ENCODE peak calls at places on chromosomes 7 and 10, in seven cellular contexts. L is HepG2, Q is H1, Z is HCT116, G is K562, I is SK-N-SH, A is GM12878. Y is an unnamed sample.

GRCh38 chr10:20991526-20991925 is 94.4 kb upstream of the NEBL start:
- DNase-seq in L (peak), Q (no peak), Z (no peak), G (no peak), I (no peak), A (no peak), Y (no peak)

GRCh38 chr10:3740157-3740871 is 44.7 kb downstream of the KLF6 start:
- DNase-seq in L (peak), Q (no peak), Z (peak), G (no peak), I (no peak), A (no peak), Y (no peak)

GRCh38 chr10:60298408-60299389 is 91.0 kb downstream of the ANK3 start:
- DNase-seq in L (no peak), Q (no peak), Z (no peak), G (no peak), I (no peak), A (no peak), Y (no peak)

GRCh38 chr10:76396126-76396525 is 964.7 kb downstream of the LRMDA start:
- DNase-seq in L (no peak), Q (no peak), Z (no peak), G (no peak), I (no peak), A (no peak), Y (no peak)

GRCh38 chr10:7776777-7777176 is 11.0 kb downstream of the KIN start:
- DNase-seq in L (no peak), Q (no peak), Z (no peak), G (no peak), I (no peak), A (no peak), Y (no peak)

GRCh38 chr10:21399392-21400015 is 126.0 kb downstream of the SKIDA1 start:
- DNase-seq in L (peak), Q (no peak), Z (no peak), G (no peak), I (no peak), A (no peak), Y (peak)

GRCh38 chr7:81769891-81770818 is at the start of gene HGF:
- DNase-seq in L (no peak), Q (no peak), Z (no peak), G (no peak), I (peak), A (no peak), Y (peak)

GRCh38 chr10:88070080-88070880 is 206.9 kb downstream of the PTEN start:
- DNase-seq in L (no peak), Q (no peak), Z (no peak), G (no peak), I (no peak), A (peak), Y (no peak)

GRCh38 chr10:69661414-69662172 is 31.5 kb downstream of the FAM241B start:
- DNase-seq in L (no peak), Q (no peak), Z (no peak), G (no peak), I (no peak), A (no peak), Y (no peak)

GRCh38 chr7:152406491-152406890 is 29.3 kb downstream of the KMT2C start:
- DNase-seq in L (no peak), Q (no peak), Z (no peak), G (no peak), I (no peak), A (no peak), Y (no peak)

GRCh38 chr7:5445991-5446594 is 22.5 kb upstream of the TNRC18 start:
- DNase-seq in L (peak), Q (no peak), Z (no peak), G (no peak), I (peak), A (no peak), Y (no peak)

GRCh38 chr7:311131-311680 is 21.2 kb downstream of the FOXL3 start:
- DNase-seq in L (no peak), Q (no peak), Z (no peak), G (no peak), I (peak), A (no peak), Y (no peak)

GRCh38 chr10:110610308-110610774 is 33.8 kb upstream of the RBM20 start:
- DNase-seq in L (peak), Q (peak), Z (peak), G (peak), I (peak), A (peak), Y (peak)

GRCh38 chr10:32377458-32378370 is 30.8 kb upstream of the EPC1 start:
- DNase-seq in L (peak), Q (no peak), Z (peak), G (peak), I (peak), A (no peak), Y (peak)

GRCh38 chr10:100741386-100742066 is 3.9 kb upstream of the PAX2 start:
- DNase-seq in L (no peak), Q (no peak), Z (no peak), G (no peak), I (no peak), A (no peak), Y (no peak)

GRCh38 chr10:110762109-110762848 is 109.4 kb upstream of the PDCD4 start:
- DNase-seq in L (no peak), Q (no peak), Z (no peak), G (no peak), I (no peak), A (no peak), Y (no peak)

GRCh38 chr7:136030867-136031318 is 53.7 kb upstream of the MTPN start:
- DNase-seq in L (no peak), Q (no peak), Z (no peak), G (no peak), I (no peak), A (peak), Y (no peak)

GRCh38 chr10:50857579-50857978 is 27.8 kb downstream of the A1CF start:
- DNase-seq in L (no peak), Q (no peak), Z (no peak), G (no peak), I (no peak), A (no peak), Y (no peak)

GRCh38 chr7:134892002-134892693 is 94.2 kb upstream of the AGBL3 start:
- DNase-seq in L (peak), Q (no peak), Z (no peak), G (no peak), I (peak), A (no peak), Y (no peak)

GRCh38 chr7:143285454-143285756 is 647 bp downstream of the TMEM139 start:
- DNase-seq in L (peak), Q (no peak), Z (no peak), G (no peak), I (no peak), A (no peak), Y (peak)

GRCh38 chr10:65032867-65033769 is 1511.9 kb downstream of the REEP3 start:
- DNase-seq in L (peak), Q (no peak), Z (no peak), G (no peak), I (no peak), A (no peak), Y (peak)

GRCh38 chr10:84076540-84077195 is 62.6 kb upstream of the GHITM start:
- DNase-seq in L (peak), Q (no peak), Z (no peak), G (peak), I (no peak), A (no peak), Y (no peak)

GRCh38 chr7:5314864-5315263 is 32.1 kb downstream of the SLC29A4 start:
- DNase-seq in L (no peak), Q (no peak), Z (no peak), G (no peak), I (no peak), A (no peak), Y (no peak)

GRCh38 chr7:100407285-100408180 is 21.0 kb downstream of the ZCWPW1 start:
- DNase-seq in L (peak), Q (no peak), Z (peak), G (peak), I (peak), A (peak), Y (peak)

GRCh38 chr10:127921075-127921750 is 14.3 kb downstream of the PTPRE start:
- DNase-seq in L (no peak), Q (no peak), Z (no peak), G (no peak), I (no peak), A (no peak), Y (no peak)

GRCh38 chr7:39592586-39592985 is 26.4 kb downstream of the YAE1 start:
- DNase-seq in L (no peak), Q (no peak), Z (no peak), G (no peak), I (no peak), A (no peak), Y (no peak)

DNA sequence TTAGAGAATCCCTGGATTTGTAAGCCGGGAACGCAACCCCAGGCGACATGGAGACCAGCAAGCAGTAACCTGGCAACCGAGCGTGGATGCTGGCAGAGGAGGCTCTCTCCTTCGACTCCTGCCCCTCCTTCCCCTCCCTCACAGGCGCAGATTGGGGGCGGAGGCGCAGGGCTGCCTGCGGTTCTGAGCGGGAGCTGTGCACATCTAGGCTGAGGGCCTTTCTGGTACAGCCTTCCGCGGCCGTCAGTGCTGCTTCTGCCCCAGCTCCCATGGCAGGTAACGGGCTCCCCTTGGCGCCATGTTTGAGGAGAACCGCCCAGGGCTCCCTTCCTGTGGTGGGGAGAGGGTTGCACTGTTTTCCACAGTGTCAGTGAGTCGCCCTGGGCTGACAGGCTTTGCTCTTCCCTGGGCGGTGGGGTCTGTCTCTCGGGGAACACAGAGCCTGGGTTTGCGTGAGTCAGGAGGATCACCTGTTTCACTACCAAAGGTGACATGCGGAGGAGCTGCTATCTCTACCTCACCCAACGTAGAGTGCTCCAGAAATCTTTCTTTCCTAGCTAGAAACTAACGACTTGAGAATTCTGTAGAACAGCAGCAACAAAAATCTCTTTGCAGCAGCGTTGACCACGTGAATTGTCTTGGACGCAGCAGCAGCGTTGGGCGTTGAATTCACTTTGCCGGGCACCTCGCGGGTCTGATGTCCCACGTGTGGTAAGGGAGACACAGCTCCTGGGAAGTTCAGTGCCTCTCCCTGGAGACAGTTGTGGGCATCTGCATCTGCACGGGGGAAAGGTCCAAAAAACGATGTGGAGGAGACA is 154.8 kb upstream of the COBL start:
- DNase-seq in L (no peak), Q (no peak), Z (no peak), G (no peak), I (peak), A (no peak), Y (no peak)
- TF ChIP-seq JUND in L (no peak), Q (no peak), Z (no peak), G (no peak), I (no peak), A (no peak), Y (no peak)

GRCh38 chr10:63523015-63523414 is 1.8 kb downstream of the REEP3 start:
- DNase-seq in L (no peak), Q (no peak), Z (no peak), G (no peak), I (no peak), A (no peak), Y (no peak)

GRCh38 chr10:63520463-63521388 is 475 bp upstream of the REEP3 start:
- DNase-seq in L (peak), Q (no peak), Z (peak), G (peak), I (peak), A (no peak), Y (peak)

GRCh38 chr10:63525021-63525420 is 3.8 kb downstream of the REEP3 start:
- DNase-seq in L (no peak), Q (no peak), Z (no peak), G (no peak), I (no peak), A (no peak), Y (no peak)

GRCh38 chr10:63521389-63522128 is at the start of gene REEP3:
- DNase-seq in L (peak), Q (no peak), Z (no peak), G (peak), I (peak), A (no peak), Y (peak)

GRCh38 chr10:63522129-63522687 is 1.0 kb downstream of the REEP3 start:
- DNase-seq in L (no peak), Q (no peak), Z (no peak), G (peak), I (peak), A (no peak), Y (no peak)
- TF ChIP-seq JUND in L (no peak), Q (no peak), Z (no peak), G (no peak), I (no peak), A (no peak), Y (no peak)

DNA sequence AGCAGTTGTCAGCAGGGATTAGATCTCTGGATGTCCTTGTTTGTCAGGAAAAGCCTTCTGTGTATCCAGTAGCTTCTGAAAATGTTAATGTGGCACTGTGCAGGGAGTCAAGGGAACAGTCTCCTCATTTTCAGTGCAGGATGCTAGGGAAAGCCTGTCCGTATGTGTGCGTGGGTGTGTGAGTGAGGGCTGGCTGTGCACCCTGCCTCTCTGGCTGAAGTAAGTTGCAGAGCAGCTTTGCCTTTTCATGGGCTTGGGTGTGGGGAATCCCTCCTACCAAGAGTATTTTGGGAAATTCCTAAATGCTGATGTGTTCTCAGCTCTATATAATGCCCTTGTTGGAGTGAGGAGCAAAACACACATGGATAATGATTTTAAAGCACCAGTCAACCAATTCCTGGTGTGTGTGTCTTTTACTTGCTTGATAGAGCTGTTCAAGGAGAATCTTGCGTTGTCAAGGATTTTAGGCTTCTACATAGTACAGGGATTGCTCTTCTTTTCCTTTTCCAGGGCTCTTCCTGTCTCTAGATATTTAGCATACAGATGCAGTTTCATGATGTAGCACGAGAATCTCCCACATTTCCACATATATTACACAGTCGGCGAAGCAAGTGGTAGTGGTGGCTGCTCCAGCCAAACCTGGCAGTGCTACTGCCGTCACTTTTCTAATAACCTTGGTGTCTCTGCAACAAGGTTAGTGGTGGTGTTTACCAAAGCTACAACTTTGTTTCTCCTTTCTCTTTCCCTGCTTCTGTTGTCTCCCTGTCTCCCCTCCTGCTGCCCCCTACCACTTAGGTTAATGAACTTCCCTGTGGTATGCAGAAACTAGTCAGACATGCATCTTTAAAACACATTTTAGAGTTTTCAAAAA is 92.8 kb downstream of the MCU start:
- DNase-seq in L (no peak), Q (no peak), Z (peak), G (no peak), I (no peak), A (no peak), Y (peak)
- TF ChIP-seq JUND in L (no peak), Q (peak), Z (no peak), G (no peak), I (no peak), A (no peak), Y (no peak)

GRCh38 chr7:2802504-2803341 is 41.4 kb downstream of the GNA12 start:
- DNase-seq in L (peak), Q (no peak), Z (no peak), G (no peak), I (no peak), A (no peak), Y (peak)
- TF ChIP-seq JUND in L (no peak), Q (no peak), Z (no peak), G (no peak), I (no peak), A (no peak), Y (no peak)

GRCh38 chr7:34059551-34059840 is 154.2 kb downstream of the BMPER start:
- DNase-seq in L (no peak), Q (no peak), Z (no peak), G (no peak), I (no peak), A (no peak), Y (no peak)
- TF ChIP-seq JUND in L (no peak), Q (no peak), Z (no peak), G (no peak), I (no peak), A (no peak), Y (no peak)